ENCODE peak calls at places on chromosome 17, in four cellular contexts. N is H1, P is GM12878, K is K562. H is an unnamed sample.

GRCh38 chr17:45828171-45829133 is 16.2 kb upstream of the SPPL2C start:
- DNase-seq in N (no peak), P (no peak), K (no peak), H (no peak)

GRCh38 chr17:35578929-35579448 is 618 bp upstream of the PEX12 start:
- DNase-seq in K (no peak), N (no peak), P (no peak), H (no peak)

GRCh38 chr17:67514998-67515397 is 137.9 kb downstream of the PITPNC1 start:
- DNase-seq in K (no peak), P (no peak), N (no peak), H (no peak)

GRCh38 chr17:72407336-72408121 is 286.7 kb downstream of the SOX9 start:
- DNase-seq in P (no peak), K (no peak), N (no peak), H (peak; percentile 99)

GRCh38 chr17:32349503-32349853 is 479 bp upstream of the ZNF207 start:
- DNase-seq in N (no peak), P (no peak), K (no peak), H (no peak)

GRCh38 chr17:78892936-78893379 is 10.0 kb downstream of the CEP295NL start:
- DNase-seq in K (no peak), N (no peak), P (no peak), H (no peak)

GRCh38 chr17:33929181-33929724 is 325.8 kb upstream of the CCL2 start:
- DNase-seq in N (peak; percentile 25), K (no peak), P (no peak), H (no peak)

GRCh38 chr17:57600092-57600491 is 145.0 kb downstream of the CCDC182 start:
- DNase-seq in P (no peak), K (no peak), N (no peak), H (no peak)

GRCh38 chr17:50363217-50364060 is 9.5 kb downstream of the MRPL27 start:
- DNase-seq in K (peak; percentile 41), P (no peak), N (peak; percentile 71), H (peak; percentile 35)

GRCh38 chr17:78991017-78991783 is 11.5 kb upstream of the LGALS3BP start:
- DNase-seq in K (no peak), N (no peak), P (no peak), H (no peak)

GRCh38 chr17:69773081-69773480 is 301.9 kb upstream of the KCNJ16 start:
- DNase-seq in K (no peak), P (no peak), N (no peak), H (peak; percentile 43)

GRCh38 chr17:48322060-48322459 is 108.0 kb downstream of the SKAP1 start:
- DNase-seq in N (no peak), P (no peak), K (no peak), H (peak; percentile 29)

GRCh38 chr17:57946798-57947358 is 8.3 kb downstream of the CUEDC1 start:
- DNase-seq in P (peak; percentile 73), N (no peak), K (peak; percentile 53), H (peak; percentile 78)

GRCh38 chr17:57783338-57783742 is 38.2 kb upstream of the CCDC182 start:
- DNase-seq in N (peak; percentile 70), P (no peak), K (peak; percentile 84), H (peak; percentile 5)

GRCh38 chr17:78962345-78962983 is 17.3 kb downstream of the LGALS3BP start:
- DNase-seq in P (no peak), K (no peak), N (no peak), H (peak; percentile 24)

GRCh38 chr17:33451221-33451620 is 158.1 kb upstream of the ASIC2 start:
- DNase-seq in P (no peak), N (no peak), K (no peak), H (no peak)

GRCh38 chr17:81684442-81684911 is 666 bp downstream of the HGS start:
- DNase-seq in P (no peak), K (peak; percentile 61), N (no peak), H (peak; percentile 88)
- TF ChIP-seq CHD1 in P (no peak), K (no peak), N (no peak), H (no peak)

GRCh38 chr17:43468746-43469544 is 14.8 kb upstream of the DHX8 start:
- DNase-seq in P (no peak), N (no peak), K (no peak), H (peak; percentile 92)

GRCh38 chr17:43471801-43472200 is 12.0 kb upstream of the DHX8 start:
- DNase-seq in K (no peak), N (no peak), P (no peak), H (peak; percentile 42)

GRCh38 chr17:43465049-43465448 is 18.7 kb upstream of the DHX8 start:
- DNase-seq in K (no peak), P (no peak), N (no peak), H (no peak)

GRCh38 chr17:43464046-43464445 is 19.7 kb upstream of the DHX8 start:
- DNase-seq in N (no peak), K (no peak), P (no peak), H (no peak)

DNA sequence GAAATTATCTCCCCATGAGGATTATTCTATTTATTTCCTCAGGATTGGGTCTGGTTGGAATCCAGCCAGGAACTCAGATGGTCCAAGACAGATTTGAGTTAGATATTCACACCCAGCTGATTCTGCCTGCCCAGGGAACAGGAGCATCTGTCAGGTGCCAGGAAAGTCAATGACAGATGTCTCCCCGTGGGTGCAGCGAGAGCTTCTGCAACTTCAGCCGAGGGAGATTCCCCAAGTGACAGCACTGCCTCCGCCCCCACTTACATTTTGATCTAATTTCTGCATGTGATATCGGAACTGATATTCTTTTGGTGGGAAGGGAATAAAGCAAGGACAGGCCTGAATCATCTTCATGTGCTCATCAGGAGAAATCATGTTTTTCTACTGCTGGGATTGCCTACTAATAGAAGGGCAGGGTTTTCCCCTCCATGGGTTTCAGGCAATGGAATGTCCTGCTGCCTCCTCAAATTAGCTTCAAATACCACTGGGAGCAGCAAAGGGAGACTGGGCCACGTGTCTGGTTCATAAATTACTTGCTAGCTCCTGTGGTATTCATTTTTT is 15.7 kb upstream of the DHX8 start:
- DNase-seq in N (no peak), P (no peak), K (no peak), H (peak; percentile 85)
- TF ChIP-seq CHD1 in N (no peak), P (no peak), K (no peak), H (no peak)

DNA sequence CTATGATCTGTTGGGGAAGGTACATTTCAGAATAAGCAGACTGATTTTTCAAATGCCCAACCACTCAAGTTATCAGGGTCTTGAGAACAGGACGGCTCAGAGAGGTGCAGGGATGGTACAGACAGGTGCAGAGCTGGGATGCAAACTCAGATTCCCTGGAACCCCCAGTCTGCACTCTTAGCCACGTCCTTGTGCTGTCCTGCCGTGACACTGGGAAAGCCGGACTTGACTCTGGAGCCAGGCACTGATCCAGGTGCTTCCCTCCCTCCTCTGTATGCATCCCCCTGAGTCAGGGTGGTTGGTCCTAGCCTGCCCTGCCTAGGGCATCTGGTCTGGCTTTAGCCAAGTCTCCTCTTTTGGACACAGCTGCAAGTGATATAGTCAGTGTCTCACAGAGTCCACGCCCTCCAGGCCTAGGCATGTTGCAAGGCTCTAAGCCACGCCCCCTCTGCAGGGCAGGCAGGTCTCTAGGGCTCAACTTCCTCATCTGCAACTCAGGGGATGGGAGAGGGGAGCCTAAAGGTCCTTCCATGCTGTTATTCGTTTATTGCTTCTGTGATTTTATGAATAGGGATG is 97.4 kb downstream of the SDK2 start:
- DNase-seq in K (peak; percentile 66), N (no peak), P (no peak), H (no peak)
- TF ChIP-seq CHD1 in K (no peak), N (no peak), P (no peak), H (no peak)

GRCh38 chr17:83149761-83150251 is 70.4 kb downstream of the METRNL start:
- DNase-seq in N (no peak), P (no peak), K (peak; percentile 4), H (peak; percentile 40)
- TF ChIP-seq CHD1 in N (no peak), P (no peak), K (no peak), H (no peak)

H was measured in IMR-90.